ENCODE peak calls at places on chromosomes 3 and 15, in nine cellular contexts. C, W, D, V, R, Z, S, E and M are unnamed samples.

GRCh38 chr3:49859576-49860305 is 3.4 kb upstream of the TRAIP start:
- DNase-seq in S (no peak), R (no peak), C (no peak), D (no peak), E (no peak), V (no peak), W (no peak), Z (no peak), M (no peak)

GRCh38 chr3:11514191-11514770 is 129.4 kb downstream of the VGLL4 start:
- DNase-seq in R (peak; percentile 96), V (no peak), Z (peak; percentile 45), W (peak; percentile 73), C (peak; percentile 85), S (no peak), D (peak; percentile 88), E (no peak), M (no peak)

GRCh38 chr15:54150255-54150654 is 172.0 kb downstream of the UNC13C start:
- DNase-seq in D (no peak), W (no peak), E (no peak), S (no peak), V (no peak), C (no peak), R (no peak), Z (no peak), M (no peak)

GRCh38 chr15:70023769-70024491 is 73.8 kb downstream of the TLE3 start:
- DNase-seq in E (no peak), W (peak; percentile 28), R (peak; percentile 49), V (peak; percentile 65), C (peak; percentile 78), Z (no peak), S (peak; percentile 72), D (peak; percentile 37), M (peak; percentile 21)

GRCh38 chr3:149042766-149043386 is 43.5 kb downstream of the HLTF start:
- DNase-seq in D (peak; percentile 80), W (no peak), S (no peak), V (peak; percentile 69), R (peak; percentile 62), Z (no peak), E (no peak), C (peak; percentile 66), M (no peak)

GRCh38 chr3:34212671-34213070 is 414.2 kb downstream of the PDCD6IP start:
- DNase-seq in Z (no peak), S (no peak), W (peak; percentile 76), R (peak; percentile 69), V (peak; percentile 3), E (no peak), C (peak; percentile 10), D (no peak), M (no peak)

GRCh38 chr3:77303943-77304778 is 264.3 kb downstream of the ROBO2 start:
- DNase-seq in V (no peak), R (no peak), W (no peak), E (no peak), D (no peak), Z (no peak), S (no peak), C (no peak), M (no peak)

GRCh38 chr15:42207674-42208579 is at the start of gene VPS39:
- DNase-seq in Z (peak; percentile 89), E (peak; percentile 96), D (peak; percentile 83), C (peak; percentile 85), W (peak; percentile 34), S (peak; percentile 92), R (peak; percentile 88), V (peak; percentile 78), M (peak; percentile 87)

DNA sequence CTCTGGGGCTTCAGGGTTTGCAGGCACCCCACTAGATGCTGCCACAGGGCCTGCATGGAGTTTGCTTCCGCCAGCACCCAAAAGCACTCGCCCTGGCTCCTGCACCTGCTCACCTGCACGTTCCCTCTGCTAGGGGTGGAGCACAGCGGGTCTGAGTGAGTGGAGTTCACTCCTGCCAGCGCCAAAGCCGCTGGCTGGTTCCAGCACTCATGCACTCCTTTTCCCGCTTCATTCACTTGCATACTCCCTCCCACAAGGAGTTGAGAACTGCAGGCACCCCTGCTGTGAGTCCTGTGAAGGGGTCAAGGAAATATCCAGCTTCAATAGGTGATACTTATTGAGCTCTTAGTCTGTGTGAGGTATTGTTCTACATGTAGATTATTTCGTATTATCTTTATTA is 537.5 kb downstream of the NR2F2 start:
- DNase-seq in V (no peak), D (no peak), S (no peak), E (no peak), W (no peak), R (no peak), C (no peak), Z (no peak), M (no peak)
- TF ChIP-seq CTCF in V (no peak), D (no peak), S (no peak), E (no peak), W (no peak), R (no peak), C (no peak), Z (no peak), M (no peak)

DNA sequence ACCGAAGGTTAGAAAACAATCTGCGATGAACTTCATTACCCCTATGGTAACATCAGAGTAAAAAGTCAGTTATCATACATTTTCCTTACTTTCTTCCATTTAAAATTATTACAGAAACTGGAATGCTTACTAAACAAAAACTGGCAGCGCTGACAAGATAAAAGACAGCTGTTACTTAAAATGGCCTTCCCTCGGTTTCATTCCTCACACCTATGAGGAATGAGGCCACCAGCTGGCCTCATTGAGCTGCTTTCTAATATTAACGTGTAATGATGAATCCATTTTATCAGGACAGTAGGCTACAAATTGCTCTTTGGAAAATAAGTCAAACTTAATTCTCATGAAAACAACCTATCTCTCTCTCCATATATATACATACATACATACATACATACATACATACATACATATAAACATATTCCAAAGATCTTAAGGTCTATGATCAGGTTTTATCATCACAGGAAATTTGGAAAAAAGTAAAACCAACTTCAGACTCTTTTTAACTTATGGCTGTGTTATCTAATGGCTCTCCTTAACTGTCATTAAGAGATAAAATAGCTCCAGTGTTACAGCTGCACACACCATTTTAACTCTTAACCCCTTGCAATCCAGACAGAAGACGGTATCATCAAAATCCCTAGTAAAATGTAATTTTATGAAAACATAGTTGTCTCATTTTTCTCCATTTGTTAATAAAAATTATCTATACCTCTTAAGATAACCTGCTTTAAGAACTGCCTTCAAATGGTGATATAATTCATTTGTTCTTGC is 5.2 kb downstream of the CCNL1 start:
- DNase-seq in E (no peak), V (no peak), S (no peak), D (no peak), Z (no peak), W (no peak), C (no peak), R (no peak), M (no peak)
- H3K4me3 ChIP-seq in E (peak overlapping the region; percentile 5), V (peak overlapping the region; percentile 26), S (peak overlapping the region; percentile 97), D (peak overlapping the region; percentile 92), Z (peak overlapping the region; percentile 4), W (no peak overlapping the region), C (peak overlapping the region; percentile 60), R (no peak overlapping the region), M (no peak overlapping the region)

GRCh38 chr3:187971629-187972028 is 182.3 kb upstream of the LPP start:
- DNase-seq in Z (no peak), E (peak; percentile 30), V (no peak), R (no peak), W (no peak), D (no peak), C (no peak), S (no peak), M (no peak)
- TF ChIP-seq CTCF in Z (no peak), E (no peak), V (no peak), R (no peak), W (no peak), D (no peak), C (no peak), S (no peak), M (no peak)

DNA sequence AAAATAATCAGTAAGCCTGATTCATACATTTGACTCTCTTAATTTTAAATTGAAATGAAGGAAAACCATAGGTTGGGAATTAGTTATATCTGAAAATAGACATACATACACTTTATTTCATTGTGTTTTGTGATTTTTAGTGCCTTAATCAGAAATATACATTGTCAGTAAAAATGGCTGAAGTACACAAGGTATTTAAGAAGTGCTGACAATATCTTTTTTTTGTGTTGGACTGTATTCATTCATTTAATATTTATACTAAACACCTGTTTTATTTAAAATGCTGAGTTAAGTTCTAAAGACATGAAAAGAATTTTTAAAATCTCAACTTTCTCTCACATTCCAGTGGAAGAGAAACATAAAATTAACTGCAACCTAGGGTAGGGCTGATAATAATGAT is 413.3 kb downstream of the PLCL2 start:
- DNase-seq in R (no peak), C (no peak), E (no peak), Z (no peak), V (no peak), D (no peak), S (no peak), W (no peak), M (no peak)
- H3K4me3 ChIP-seq in R (no peak overlapping the region), C (no peak overlapping the region), E (no peak overlapping the region), Z (no peak overlapping the region), V (no peak overlapping the region), D (no peak overlapping the region), S (no peak overlapping the region), W (no peak overlapping the region), M (no peak overlapping the region)

GRCh38 chr3:4531478-4532025 is 38.4 kb downstream of the ITPR1 start:
- DNase-seq in R (no peak), C (no peak), D (peak; percentile 42), S (no peak), V (peak; percentile 49), Z (no peak), E (no peak), W (no peak), M (no peak)
- TF ChIP-seq CTCF in R (no peak), C (no peak), D (no peak), S (no peak), V (no peak), Z (no peak), E (no peak), W (no peak), M (no peak)

DNA sequence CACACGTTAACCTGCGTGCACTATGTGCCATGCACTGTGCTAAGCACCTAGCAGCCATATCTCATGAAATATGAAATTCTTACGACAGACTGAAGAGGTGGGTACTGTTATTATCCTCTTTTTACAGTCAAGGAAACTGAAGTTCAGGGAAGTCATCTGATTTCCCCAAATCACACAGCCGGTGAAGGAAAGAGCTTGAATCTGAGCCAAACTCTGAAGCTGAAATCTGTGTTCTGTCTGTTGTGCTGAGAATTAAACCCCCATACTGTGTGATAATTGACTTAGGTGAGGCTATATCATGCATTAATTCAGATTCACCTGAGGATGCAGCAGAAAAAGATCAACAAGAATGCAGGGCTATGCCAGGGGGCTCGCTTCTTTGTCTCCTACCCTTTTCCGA is 475 bp downstream of the FAM107A start:
- DNase-seq in C (no peak), W (no peak), R (no peak), Z (no peak), V (no peak), S (no peak), E (no peak), D (no peak), M (no peak)
- H3K4me3 ChIP-seq in C (no peak overlapping the region), W (no peak overlapping the region), R (no peak overlapping the region), Z (no peak overlapping the region), V (no peak overlapping the region), S (peak overlapping the region; percentile 59), E (no peak overlapping the region), D (no peak overlapping the region), M (no peak overlapping the region)